ENCODE peak calls at places on chromosome 2, in eight cellular contexts. L, J, A, Y, E, P, K and R are unnamed samples.

GRCh38 chr2:190528521-190529001 is 6.0 kb downstream of the NEMP2 start:
- DNase-seq in L (no peak), J (no peak), A (peak; percentile 79), Y (no peak), E (no peak), P (peak; percentile 82), K (no peak), R (no peak)

GRCh38 chr2:23493849-23494248 is 108.9 kb downstream of the KLHL29 start:
- DNase-seq in L (no peak), J (no peak), A (no peak), Y (no peak), E (no peak), P (no peak), K (no peak), R (no peak)

GRCh38 chr2:96452054-96452453 is 53.1 kb downstream of the NEURL3 start:
- DNase-seq in L (no peak), J (no peak), A (no peak), Y (no peak), E (no peak), P (no peak), K (no peak), R (no peak)

GRCh38 chr2:96241901-96242611 is 23.7 kb downstream of the TMEM127 start:
- DNase-seq in L (peak; percentile 78), J (no peak), A (peak; percentile 69), Y (no peak), E (no peak), P (peak; percentile 86), K (no peak), R (no peak)

GRCh38 chr2:30969006-30969405 is 161.8 kb upstream of the CAPN13 start:
- DNase-seq in L (no peak), J (no peak), A (no peak), Y (no peak), E (no peak), P (no peak), K (no peak), R (no peak)

GRCh38 chr2:207796585-207797350 is 27.1 kb upstream of the FZD5 start:
- DNase-seq in L (no peak), J (no peak), A (peak; percentile 19), Y (no peak), E (peak; percentile 55), P (peak; percentile 28), K (no peak), R (no peak)

GRCh38 chr2:240225116-240225515 is 84.7 kb upstream of the OTOS start:
- DNase-seq in L (no peak), J (no peak), A (no peak), Y (no peak), E (no peak), P (no peak), K (no peak), R (no peak)

GRCh38 chr2:205681836-205682238 is 464 bp upstream of the NRP2 start:
- DNase-seq in L (peak; percentile 48), J (no peak), A (peak; percentile 27), Y (no peak), E (peak; percentile 47), P (no peak), K (no peak), R (no peak)

GRCh38 chr2:148023861-148024260 is 3.0 kb downstream of the MBD5 start:
- DNase-seq in L (peak; percentile 30), J (no peak), A (no peak), Y (no peak), E (no peak), P (no peak), K (no peak), R (no peak)

GRCh38 chr2:235127909-235128308 is 176.1 kb downstream of the SH3BP4 start:
- DNase-seq in L (no peak), J (no peak), A (no peak), Y (no peak), E (no peak), P (no peak), K (no peak), R (no peak)

GRCh38 chr2:111667542-111668273 is 216.3 kb downstream of the ANAPC1 start:
- DNase-seq in L (no peak), J (no peak), A (peak; percentile 86), Y (no peak), E (no peak), P (peak; percentile 81), K (no peak), R (no peak)

GRCh38 chr2:218264773-218265601 is 4.2 kb downstream of the GPBAR1 start:
- DNase-seq in L (no peak), J (peak; percentile 76), A (no peak), Y (no peak), E (no peak), P (no peak), K (no peak), R (no peak)

GRCh38 chr2:21263622-21264021 is 139.9 kb downstream of the TDRD15 start:
- DNase-seq in L (no peak), J (no peak), A (no peak), Y (no peak), E (no peak), P (no peak), K (no peak), R (no peak)

GRCh38 chr2:66698879-66699278 is 264.0 kb downstream of the MEIS1 start:
- DNase-seq in L (no peak), J (no peak), A (no peak), Y (no peak), E (no peak), P (no peak), K (no peak), R (no peak)

GRCh38 chr2:99883356-99883867 is 259.0 kb downstream of the AFF3 start:
- DNase-seq in L (no peak), J (no peak), A (no peak), Y (no peak), E (no peak), P (no peak), K (no peak), R (no peak)

GRCh38 chr2:7825591-7826312 is 856.1 kb upstream of the ID2 start:
- DNase-seq in L (peak; percentile 66), J (no peak), A (peak; percentile 50), Y (peak; percentile 56), E (no peak), P (peak; percentile 68), K (no peak), R (no peak)

GRCh38 chr2:225995788-225996476 is 596.4 kb downstream of the NYAP2 start:
- DNase-seq in L (no peak), J (no peak), A (peak; percentile 47), Y (no peak), E (no peak), P (peak; percentile 76), K (no peak), R (no peak)

GRCh38 chr2:178584666-178585065 is 104.4 kb downstream of the PLEKHA3 start:
- DNase-seq in L (no peak), J (no peak), A (no peak), Y (no peak), E (no peak), P (no peak), K (no peak), R (no peak)

GRCh38 chr2:238646803-238647202 is 201.1 kb upstream of the TWIST2 start:
- DNase-seq in L (no peak), J (no peak), A (no peak), Y (no peak), E (no peak), P (no peak), K (no peak), R (no peak)

GRCh38 chr2:143545643-143546275 is 416.5 kb downstream of the ARHGAP15 start:
- DNase-seq in L (no peak), J (no peak), A (peak; percentile 56), Y (no peak), E (no peak), P (peak; percentile 66), K (no peak), R (no peak)

GRCh38 chr2:20005891-20006470 is 6.5 kb downstream of the MATN3 start:
- DNase-seq in L (no peak), J (no peak), A (no peak), Y (no peak), E (no peak), P (no peak), K (no peak), R (no peak)

GRCh38 chr2:30808695-30809094 is 1.4 kb upstream of the CAPN13 start:
- DNase-seq in L (no peak), J (no peak), A (no peak), Y (no peak), E (no peak), P (no peak), K (no peak), R (no peak)

GRCh38 chr2:216350214-216350789 is 22.0 kb downstream of the MARCHF4 start:
- DNase-seq in L (no peak), J (no peak), A (peak; percentile 52), Y (no peak), E (no peak), P (peak; percentile 81), K (no peak), R (no peak)

GRCh38 chr2:152694161-152694661 is 23.1 kb downstream of the PRPF40A start:
- DNase-seq in L (no peak), J (no peak), A (peak; percentile 64), Y (no peak), E (no peak), P (peak; percentile 82), K (no peak), R (no peak)
- H3K4me3 ChIP-seq in L (peak overlapping the region; percentile 10), J (peak overlapping the region; percentile 17), A (peak overlapping the region; percentile 37), Y (no peak overlapping the region), E (no peak overlapping the region), P (peak overlapping the region; percentile 40), K (no peak overlapping the region), R (no peak overlapping the region)

DNA sequence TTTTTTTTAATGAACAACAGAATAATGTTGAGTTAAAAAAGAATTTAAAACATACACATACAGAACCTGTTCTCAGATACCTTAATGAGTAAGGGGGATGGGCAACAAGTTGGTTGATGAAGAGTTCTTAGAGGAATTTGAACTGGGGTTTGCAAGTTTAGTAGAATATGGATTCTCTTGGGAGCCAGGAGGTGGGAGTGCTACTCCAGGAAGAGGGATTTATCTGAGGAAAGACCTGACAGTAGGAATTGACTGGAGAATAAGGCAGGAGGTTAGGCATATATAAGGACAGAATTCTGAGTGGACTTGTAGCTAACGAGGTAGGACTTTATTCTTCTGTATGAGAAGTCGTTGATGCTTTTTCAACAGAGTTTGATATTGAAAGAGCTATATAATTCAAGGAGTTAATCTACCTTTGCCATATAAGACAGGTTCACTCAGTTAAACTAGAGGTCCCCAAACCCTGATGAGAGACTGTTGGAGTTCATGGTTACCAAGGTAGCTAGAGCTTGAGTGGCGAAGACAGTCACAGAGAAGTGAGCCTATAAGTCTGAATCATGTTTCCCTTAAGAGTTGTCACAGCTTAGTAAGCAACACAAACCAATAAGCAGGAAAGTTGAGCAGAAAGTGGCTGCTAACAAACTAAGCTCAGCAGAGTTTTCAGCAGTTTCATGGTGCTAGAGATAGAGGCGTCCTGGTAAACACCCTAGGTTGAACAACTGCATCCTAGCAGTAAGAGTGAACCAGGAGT is 88.2 kb downstream of the NCOA1 start:
- DNase-seq in L (no peak), J (no peak), A (no peak), Y (no peak), E (no peak), P (no peak), K (no peak), R (no peak)
- H3K4me3 ChIP-seq in L (no peak overlapping the region), J (no peak overlapping the region), A (no peak overlapping the region), Y (no peak overlapping the region), E (no peak overlapping the region), P (no peak overlapping the region), K (no peak overlapping the region), R (no peak overlapping the region)

GRCh38 chr2:10382313-10383061 is 65.6 kb downstream of the ODC1 start:
- DNase-seq in L (peak; percentile 63), J (no peak), A (no peak), Y (no peak), E (peak; percentile 62), P (no peak), K (no peak), R (no peak)
- H3K4me3 ChIP-seq in L (no peak overlapping the region), J (no peak overlapping the region), A (no peak overlapping the region), Y (no peak overlapping the region), E (no peak overlapping the region), P (no peak overlapping the region), K (no peak overlapping the region), R (no peak overlapping the region)

GRCh38 chr2:219704878-219705277 is 77.4 kb downstream of the SLC4A3 start:
- DNase-seq in L (no peak), J (no peak), A (no peak), Y (no peak), E (no peak), P (no peak), K (no peak), R (no peak)
- H3K4me3 ChIP-seq in L (no peak overlapping the region), J (no peak overlapping the region), A (no peak overlapping the region), Y (no peak overlapping the region), E (no peak overlapping the region), P (no peak overlapping the region), K (no peak overlapping the region), R (no peak overlapping the region)